ENCODE peak calls at places on chromosomes 11 and 22, in eight cellular contexts. T is Peyer's patch, M is body of pancreas, D is sigmoid colon, V is GM23338, C is tibial nerve, E is tibial artery, Q is mammary epithelial cell. A is an unnamed sample.

GRCh38 chr11:72037554-72038311 is 39.0 kb downstream of the IL18BP start:
- DNase-seq in T (no peak), M (no peak), D (no peak), V (no peak), C (no peak), E (no peak), Q (peak; percentile 26), A (no peak)

GRCh38 chr22:35330258-35330861 is 30.7 kb downstream of the TOM1 start:
- DNase-seq in T (peak; percentile 79), M (peak; percentile 60), D (peak; percentile 98), V (no peak), C (peak; percentile 70), E (peak; percentile 88), Q (no peak), A (peak; percentile 78)

GRCh38 chr11:121613724-121614123 is 161.0 kb upstream of the SORL1-AS1 start:
- DNase-seq in T (no peak), M (no peak), D (no peak), V (no peak), C (no peak), E (no peak), Q (no peak), A (no peak)

GRCh38 chr11:23732026-23732425 is 764.8 kb upstream of the LUZP2 start:
- DNase-seq in T (no peak), M (no peak), D (no peak), V (no peak), C (no peak), E (no peak), Q (no peak), A (no peak)

GRCh38 chr11:131042711-131043110 is 126.4 kb upstream of the SNX19 start:
- DNase-seq in T (no peak), M (no peak), D (no peak), V (peak; percentile 21), C (no peak), E (no peak), Q (no peak), A (no peak)

GRCh38 chr11:112017538-112017937 is 7.7 kb upstream of the DLAT start:
- DNase-seq in T (no peak), M (peak; percentile 45), D (no peak), V (no peak), C (no peak), E (no peak), Q (no peak), A (no peak)

GRCh38 chr11:85918910-85919794 is 64.0 kb downstream of the CCDC83 start:
- DNase-seq in T (no peak), M (no peak), D (no peak), V (no peak), C (no peak), E (no peak), Q (no peak), A (no peak)

GRCh38 chr11:71490044-71490730 is 36.9 kb upstream of the KRTAP5-7 start:
- DNase-seq in T (no peak), M (no peak), D (peak; percentile 43), V (no peak), C (no peak), E (peak; percentile 51), Q (no peak), A (no peak)

GRCh38 chr22:31488988-31489617 is 539 bp downstream of the EIF4ENIF1 start:
- DNase-seq in T (peak; percentile 46), M (peak; percentile 57), D (no peak), V (peak; percentile 65), C (no peak), E (no peak), Q (peak; percentile 20), A (peak; percentile 42)

GRCh38 chr11:66336234-66337102 is at the start of gene RIN1:
- DNase-seq in T (peak; percentile 44), M (peak; percentile 56), D (peak; percentile 83), V (peak; percentile 88), C (no peak), E (no peak), Q (peak; percentile 99), A (no peak)
- TF ChIP-seq CTCF in T (no peak), M (no peak), D (no peak), V (peak; percentile 87), C (peak; percentile 29), E (peak; percentile 7), Q (peak; percentile 19), A (peak; percentile 28)

DNA sequence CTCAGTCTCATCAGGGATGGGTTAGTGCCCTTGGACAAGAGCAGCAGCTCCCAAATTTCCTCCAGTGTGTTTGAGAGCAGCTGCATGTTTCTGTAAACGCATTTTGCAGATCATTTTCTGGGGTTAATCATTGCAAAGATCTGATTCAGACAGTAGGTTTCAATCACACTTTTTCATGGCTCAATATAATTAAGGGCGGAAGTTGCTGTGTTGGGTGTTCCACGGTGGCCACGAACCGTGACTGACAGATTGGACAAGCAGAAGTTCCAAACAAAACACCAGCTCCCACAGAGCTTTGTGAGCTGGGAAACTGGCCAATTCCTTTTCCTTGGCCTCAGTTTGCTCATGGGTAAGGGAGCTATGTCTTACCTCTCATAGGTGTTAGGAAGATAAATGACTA is 8.4 kb upstream of the RASSF10 start:
- DNase-seq in T (no peak), M (no peak), D (no peak), V (no peak), C (no peak), E (no peak), Q (no peak), A (no peak)
- H3K27me3 ChIP-seq in T (no peaks in the 10 kb centered on the region), M (no peaks in the 10 kb centered on the region), D (peaks cover 13% of the 10 kb centered on the region), V (no peaks in the 10 kb centered on the region), C (peaks cover 4% of the 10 kb centered on the region), E (no peaks in the 10 kb centered on the region), Q (no peaks in the 10 kb centered on the region), A (no peaks in the 10 kb centered on the region)

DNA sequence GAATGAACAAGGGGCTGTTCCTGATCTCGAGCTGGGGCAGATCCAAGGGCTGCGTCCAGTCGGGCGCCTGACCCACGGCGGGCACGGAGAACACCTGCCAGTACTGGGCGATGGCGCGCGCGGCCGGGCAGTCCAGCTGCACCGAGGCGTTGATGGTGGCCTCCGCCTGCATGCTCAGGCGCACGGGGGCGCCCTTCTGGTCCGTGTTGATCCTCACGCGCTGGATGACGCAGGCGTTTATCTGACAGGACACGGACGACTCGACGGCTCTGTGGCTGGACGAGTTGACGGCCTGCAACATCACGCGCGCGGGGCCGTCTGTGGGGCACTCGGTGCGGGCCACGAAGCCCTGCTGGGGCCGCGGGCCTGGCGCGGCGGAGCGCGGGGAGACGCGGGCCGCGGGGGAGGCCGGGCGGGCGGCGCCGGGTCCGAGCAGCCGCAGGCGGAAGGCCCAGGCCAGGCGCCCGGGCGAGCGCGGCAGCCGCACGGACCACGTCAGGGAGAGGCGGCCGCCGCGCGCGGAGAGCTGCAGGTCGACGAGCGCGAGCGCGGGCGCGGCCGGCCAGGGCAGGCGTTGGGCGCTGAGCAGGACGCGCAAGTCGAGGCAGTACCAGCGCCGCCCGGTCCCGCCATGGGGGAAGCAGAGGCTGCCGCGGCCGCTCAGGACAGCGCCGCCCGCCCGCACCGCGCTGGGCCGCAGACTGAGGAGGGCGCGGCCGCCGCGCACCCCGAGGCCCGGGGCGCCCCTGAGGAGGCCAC is 515 bp downstream of the PKDREJ start:
- DNase-seq in T (peak; percentile 55), M (peak; percentile 53), D (peak; percentile 86), V (peak; percentile 91), C (peak; percentile 48), E (peak; percentile 82), Q (no peak), A (peak; percentile 78)
- TF ChIP-seq CTCF in T (no peak), M (no peak), D (no peak), V (peak; percentile 81), C (no peak), E (no peak), Q (no peak), A (no peak)

GRCh38 chr22:24796056-24796455 is 10.0 kb upstream of the SGSM1 start:
- DNase-seq in T (no peak), M (no peak), D (no peak), V (no peak), C (no peak), E (no peak), Q (no peak), A (no peak)
- H3K27me3 ChIP-seq in T (no peaks in the 10 kb centered on the region), M (no peaks in the 10 kb centered on the region), D (no peaks in the 10 kb centered on the region), V (no peaks in the 10 kb centered on the region), C (no peaks in the 10 kb centered on the region), E (no peaks in the 10 kb centered on the region), Q (no peaks in the 10 kb centered on the region), A (no peaks in the 10 kb centered on the region)

DNA sequence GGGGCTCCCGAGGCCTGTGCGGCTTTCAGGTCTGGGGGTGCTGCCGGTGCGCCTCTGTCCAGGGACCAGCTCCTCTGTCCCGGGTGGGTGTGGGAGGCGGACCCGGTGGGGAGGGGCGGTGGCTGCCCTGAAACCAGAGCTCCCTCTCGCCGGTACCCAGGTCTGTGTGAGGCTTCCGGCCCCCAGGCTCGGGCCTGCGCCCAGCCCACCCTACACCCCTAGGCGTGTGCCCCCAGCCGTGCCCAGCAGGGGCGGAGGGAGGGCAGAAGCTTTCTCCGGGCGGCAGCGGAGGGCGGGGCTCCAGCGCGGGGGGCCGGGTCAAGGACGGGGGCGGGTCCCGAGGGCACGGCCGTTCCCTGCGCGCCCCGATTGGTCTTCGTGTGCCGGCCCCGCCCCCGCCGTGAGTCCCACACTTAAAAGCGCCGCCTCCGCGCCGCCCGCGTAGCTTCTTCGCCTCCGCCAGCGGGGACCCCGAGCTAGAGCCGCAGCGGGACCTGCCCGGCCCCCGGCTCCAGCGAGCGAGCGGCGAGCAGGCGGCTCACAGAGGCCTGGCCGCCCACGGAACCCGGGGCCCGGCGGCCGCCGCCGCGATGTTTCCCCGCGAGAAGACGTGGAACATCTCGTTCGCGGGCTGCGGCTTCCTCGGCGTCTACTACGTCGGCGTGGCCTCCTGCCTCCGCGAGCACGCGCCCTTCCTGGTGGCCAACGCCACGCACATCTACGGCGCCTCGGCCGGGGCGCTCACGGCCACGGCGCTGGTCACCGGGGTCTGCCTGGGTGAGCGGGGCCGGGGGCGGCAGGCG is 616 bp downstream of the PNPLA2 start:
- DNase-seq in T (peak; percentile 95), M (peak; percentile 95), D (peak; percentile 97), V (peak; percentile 97), C (peak; percentile 92), E (peak; percentile 96), Q (peak; percentile 81), A (peak; percentile 96)
- TF ChIP-seq CTCF in T (peak; percentile 24), M (peak; percentile 7), D (peak; percentile 29), V (no peak), C (peak; percentile 15), E (peak; percentile 58), Q (peak; percentile 20), A (no peak)

DNA sequence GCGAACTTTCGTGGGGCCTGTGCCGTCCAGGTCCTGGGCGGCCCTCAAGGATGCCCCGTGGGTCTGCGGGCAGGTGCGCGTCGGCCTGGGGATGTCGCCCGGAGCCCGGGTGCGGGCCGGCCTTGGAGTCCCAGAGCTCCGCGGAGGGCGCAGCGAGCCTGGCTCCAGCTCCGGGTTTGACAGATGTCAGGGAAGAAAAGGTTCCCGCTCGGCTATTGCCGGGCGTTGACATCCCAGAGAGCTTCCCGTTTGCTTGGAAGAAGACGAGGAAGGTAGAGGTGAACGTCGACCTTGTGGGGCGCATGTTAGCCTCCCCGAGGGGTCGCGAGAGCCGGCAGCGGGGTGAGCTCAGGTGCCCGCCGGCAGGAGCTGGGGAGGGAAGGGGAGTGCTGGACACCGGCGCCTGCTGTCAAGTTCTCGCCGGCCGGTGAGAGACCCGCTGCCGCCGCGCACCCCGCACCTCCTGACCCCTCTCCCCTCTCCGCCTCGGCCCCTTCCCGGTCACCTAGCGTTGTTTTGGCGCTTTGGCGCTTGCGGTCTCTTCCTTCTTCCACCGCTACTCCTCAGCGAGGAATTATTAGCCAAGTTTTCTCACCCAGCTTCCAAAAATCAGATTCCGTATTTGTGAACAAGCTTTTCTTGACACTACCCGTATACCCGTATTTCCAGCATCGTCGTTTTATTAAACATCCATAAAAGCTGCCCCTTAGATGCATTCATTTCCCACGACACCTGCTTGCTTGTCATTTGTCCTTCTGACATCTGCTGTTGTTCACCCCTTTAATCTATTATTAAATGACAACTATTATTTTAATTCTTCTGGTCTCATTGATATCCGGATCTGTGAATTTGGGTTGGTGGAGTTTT is 1.3 kb downstream of the BMAL1 start:
- DNase-seq in T (no peak), M (peak; percentile 45), D (no peak), V (peak; percentile 60), C (no peak), E (peak; percentile 67), Q (no peak), A (no peak)
- H3K27me3 ChIP-seq in T (no peaks in the 10 kb centered on the region), M (no peaks in the 10 kb centered on the region), D (no peaks in the 10 kb centered on the region), V (peaks cover 58% of the 10 kb centered on the region), C (no peaks in the 10 kb centered on the region), E (no peaks in the 10 kb centered on the region), Q (no peaks in the 10 kb centered on the region), A (no peaks in the 10 kb centered on the region)

GRCh38 chr11:116515666-116516184 is 257.1 kb downstream of the BUD13 start:
- DNase-seq in T (no peak), M (peak; percentile 35), D (no peak), V (no peak), C (no peak), E (peak; percentile 43), Q (no peak), A (no peak)
- TF ChIP-seq CTCF in T (no peak), M (no peak), D (no peak), V (no peak), C (no peak), E (no peak), Q (no peak), A (no peak)

A was measured in testis.